ENCODE peak calls at places on chromosome 10, in five cellular contexts. One of them, this sample, is unnamed.

GRCh38 chr10:103067951-103068350 is 125.1 kb downstream of the NT5C2 start:
- DNase-seq in neural crest cell: no peak
- DNase-seq in astrocyte of the spinal cord: no peak
- DNase-seq in RWPE1: no peak
- DNase-seq in AG10803: peak
- DNase-seq in this sample: no peak

GRCh38 chr10:75508239-75508813 is 76.9 kb downstream of the LRMDA start:
- DNase-seq in neural crest cell: no peak
- DNase-seq in astrocyte of the spinal cord: peak
- DNase-seq in RWPE1: peak
- DNase-seq in AG10803: peak
- DNase-seq in this sample: peak

GRCh38 chr10:88404133-88404532 is 179.0 kb downstream of the RNLS start:
- DNase-seq in neural crest cell: no peak
- DNase-seq in astrocyte of the spinal cord: no peak
- DNase-seq in RWPE1: no peak
- DNase-seq in AG10803: no peak
- DNase-seq in this sample: no peak

GRCh38 chr10:102643346-102644065 is 773 bp upstream of the TRIM8 start:
- DNase-seq in neural crest cell: peak
- DNase-seq in astrocyte of the spinal cord: peak
- DNase-seq in RWPE1: peak
- DNase-seq in AG10803: peak
- DNase-seq in this sample: no peak

GRCh38 chr10:18918545-18918944 is 130.1 kb upstream of the MALRD1 start:
- DNase-seq in neural crest cell: no peak
- DNase-seq in astrocyte of the spinal cord: peak
- DNase-seq in RWPE1: peak
- DNase-seq in AG10803: peak
- DNase-seq in this sample: peak

GRCh38 chr10:7577206-7577978 is 89.4 kb downstream of the ITIH5 start:
- DNase-seq in neural crest cell: no peak
- DNase-seq in astrocyte of the spinal cord: no peak
- DNase-seq in RWPE1: no peak
- DNase-seq in AG10803: peak
- DNase-seq in this sample: no peak

GRCh38 chr10:74875966-74876365 is 49.6 kb downstream of the KAT6B start:
- DNase-seq in neural crest cell: no peak
- DNase-seq in astrocyte of the spinal cord: no peak
- DNase-seq in RWPE1: no peak
- DNase-seq in AG10803: no peak
- DNase-seq in this sample: no peak

GRCh38 chr10:113960617-113961260 is 82.9 kb upstream of the ADRB1 start:
- DNase-seq in neural crest cell: no peak
- DNase-seq in astrocyte of the spinal cord: no peak
- DNase-seq in RWPE1: no peak
- DNase-seq in AG10803: no peak
- DNase-seq in this sample: no peak

GRCh38 chr10:14688606-14689005 is 86.1 kb downstream of the FAM107B start:
- DNase-seq in neural crest cell: no peak
- DNase-seq in astrocyte of the spinal cord: peak
- DNase-seq in RWPE1: no peak
- DNase-seq in AG10803: peak
- DNase-seq in this sample: no peak

GRCh38 chr10:113891476-113891875 is 37.0 kb downstream of the NHLRC2 start:
- DNase-seq in neural crest cell: no peak
- DNase-seq in astrocyte of the spinal cord: no peak
- DNase-seq in RWPE1: no peak
- DNase-seq in AG10803: peak
- DNase-seq in this sample: no peak

GRCh38 chr10:47187592-47187991 is 112.4 kb upstream of the GDF10 start:
- DNase-seq in neural crest cell: no peak
- DNase-seq in astrocyte of the spinal cord: no peak
- DNase-seq in RWPE1: no peak
- DNase-seq in AG10803: no peak
- DNase-seq in this sample: no peak

DNA sequence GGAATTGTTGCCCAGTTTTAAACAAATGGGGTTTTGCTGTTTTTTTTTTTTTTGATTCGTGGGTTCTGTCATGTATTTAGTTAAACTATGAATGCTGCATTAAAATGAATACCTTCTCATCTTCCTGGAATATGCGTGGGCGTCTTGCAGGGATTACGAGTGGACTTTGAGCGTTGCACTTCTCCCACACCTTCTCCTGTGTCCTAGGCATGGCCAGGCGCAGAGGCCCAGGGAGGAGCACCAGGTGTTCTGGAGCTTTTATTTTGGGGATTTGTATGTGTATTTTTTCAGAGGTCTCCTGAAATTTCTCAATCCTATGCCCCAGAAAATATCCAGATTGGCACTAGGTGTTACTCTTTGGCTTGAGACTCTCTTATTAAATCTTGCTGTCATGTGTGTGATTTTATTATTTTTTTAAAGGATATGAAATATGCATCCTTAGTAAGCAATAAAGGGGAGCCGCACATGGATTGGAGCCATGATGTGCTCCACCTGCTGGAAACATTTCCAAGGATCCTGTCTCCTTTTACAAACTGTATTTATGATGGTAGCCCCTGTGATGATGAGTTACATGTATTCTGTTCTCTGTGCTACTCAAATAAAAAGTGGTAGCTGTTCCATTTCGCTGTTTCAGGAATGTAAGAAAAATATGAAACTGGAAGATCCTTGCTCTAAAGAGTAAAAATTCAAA is 482.2 kb upstream of the KLF6 start:
- DNase-seq in neural crest cell: no peak
- DNase-seq in astrocyte of the spinal cord: peak
- DNase-seq in RWPE1: no peak
- DNase-seq in AG10803: no peak
- DNase-seq in this sample: no peak
- TF ChIP-seq CTCF in neural crest cell: no peak
- TF ChIP-seq CTCF in astrocyte of the spinal cord: peak
- TF ChIP-seq CTCF in RWPE1: no peak
- TF ChIP-seq CTCF in AG10803: peak
- TF ChIP-seq CTCF in this sample: peak

DNA sequence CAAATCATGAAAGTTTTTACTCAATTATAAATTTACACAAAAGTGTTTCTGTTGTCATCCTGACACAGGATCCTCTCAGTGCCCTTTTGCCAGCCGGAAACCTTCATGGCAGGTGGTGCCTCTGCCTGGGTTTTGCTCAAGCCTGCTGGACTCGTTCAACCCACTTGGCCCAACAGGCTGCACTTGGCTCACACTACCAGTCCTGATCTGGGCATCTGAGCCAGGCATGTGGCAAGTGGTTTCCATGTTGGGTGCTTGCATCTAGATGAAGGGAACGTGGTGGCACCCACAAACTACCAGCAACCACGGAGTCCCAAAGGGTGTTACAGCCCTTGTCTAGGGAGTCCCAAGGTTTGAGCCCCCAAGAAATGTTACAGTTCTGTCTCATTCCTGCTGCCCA is 162.3 kb upstream of the CSTF2T start:
- DNase-seq in neural crest cell: no peak
- DNase-seq in astrocyte of the spinal cord: no peak
- DNase-seq in RWPE1: no peak
- DNase-seq in AG10803: no peak
- DNase-seq in this sample: no peak
- TF ChIP-seq CTCF in neural crest cell: no peak
- TF ChIP-seq CTCF in astrocyte of the spinal cord: no peak
- TF ChIP-seq CTCF in RWPE1: no peak
- TF ChIP-seq CTCF in AG10803: no peak
- TF ChIP-seq CTCF in this sample: no peak

GRCh38 chr10:132370426-132371340 is 26.3 kb upstream of the PWWP2B start:
- DNase-seq in neural crest cell: no peak
- DNase-seq in astrocyte of the spinal cord: no peak
- DNase-seq in RWPE1: no peak
- DNase-seq in AG10803: no peak
- DNase-seq in this sample: no peak

GRCh38 chr10:132372516-132373095 is 24.4 kb upstream of the PWWP2B start:
- DNase-seq in neural crest cell: no peak
- DNase-seq in astrocyte of the spinal cord: no peak
- DNase-seq in RWPE1: no peak
- DNase-seq in AG10803: no peak
- DNase-seq in this sample: no peak

GRCh38 chr10:132369636-132370185 is 27.3 kb upstream of the PWWP2B start:
- DNase-seq in neural crest cell: no peak
- DNase-seq in astrocyte of the spinal cord: no peak
- DNase-seq in RWPE1: no peak
- DNase-seq in AG10803: no peak
- DNase-seq in this sample: no peak

GRCh38 chr10:132373241-132373955 is 23.6 kb upstream of the PWWP2B start:
- DNase-seq in neural crest cell: no peak
- DNase-seq in astrocyte of the spinal cord: no peak
- DNase-seq in RWPE1: no peak
- DNase-seq in AG10803: no peak
- DNase-seq in this sample: no peak

DNA sequence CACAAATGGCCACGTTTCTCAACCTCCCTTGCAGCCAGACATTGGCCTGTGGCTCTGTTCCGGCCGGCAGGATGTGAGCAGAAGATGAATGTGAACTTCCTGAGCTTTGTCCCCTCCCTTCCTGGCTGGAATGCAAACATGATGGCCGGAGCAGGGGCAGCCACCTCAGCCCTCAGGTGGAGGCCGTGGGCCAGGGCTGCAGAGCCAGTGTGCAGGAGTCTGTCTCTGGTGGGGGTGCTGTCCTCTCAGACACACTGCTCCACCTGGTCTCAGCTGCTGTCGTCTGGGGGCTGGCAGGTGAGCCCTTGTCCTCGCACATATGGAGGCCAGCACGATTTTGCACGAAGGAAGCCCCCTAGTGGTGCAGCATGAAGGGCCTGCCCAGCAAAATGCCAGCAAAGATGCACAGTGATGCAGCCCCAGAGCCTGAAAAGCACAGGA is 25.3 kb upstream of the PWWP2B start:
- DNase-seq in neural crest cell: no peak
- DNase-seq in astrocyte of the spinal cord: no peak
- DNase-seq in RWPE1: no peak
- DNase-seq in AG10803: no peak
- DNase-seq in this sample: no peak
- TF ChIP-seq CTCF in neural crest cell: peak
- TF ChIP-seq CTCF in astrocyte of the spinal cord: peak
- TF ChIP-seq CTCF in RWPE1: no peak
- TF ChIP-seq CTCF in AG10803: peak
- TF ChIP-seq CTCF in this sample: peak

GRCh38 chr10:78605800-78606350 is 462.9 kb upstream of the ZMIZ1 start:
- DNase-seq in neural crest cell: no peak
- DNase-seq in astrocyte of the spinal cord: no peak
- DNase-seq in RWPE1: peak
- DNase-seq in AG10803: no peak
- DNase-seq in this sample: no peak
- TF ChIP-seq CTCF in neural crest cell: peak
- TF ChIP-seq CTCF in astrocyte of the spinal cord: no peak
- TF ChIP-seq CTCF in RWPE1: no peak
- TF ChIP-seq CTCF in AG10803: peak
- TF ChIP-seq CTCF in this sample: no peak

GRCh38 chr10:60430017-60430416 is 40.3 kb upstream of the ANK3 start:
- DNase-seq in neural crest cell: no peak
- DNase-seq in astrocyte of the spinal cord: peak
- DNase-seq in RWPE1: peak
- DNase-seq in AG10803: peak
- DNase-seq in this sample: peak
- TF ChIP-seq CTCF in neural crest cell: no peak
- TF ChIP-seq CTCF in astrocyte of the spinal cord: no peak
- TF ChIP-seq CTCF in RWPE1: no peak
- TF ChIP-seq CTCF in AG10803: no peak
- TF ChIP-seq CTCF in this sample: no peak

GRCh38 chr10:127492607-127493250 is 56.4 kb upstream of the NPS start:
- DNase-seq in neural crest cell: no peak
- DNase-seq in astrocyte of the spinal cord: no peak
- DNase-seq in RWPE1: no peak
- DNase-seq in AG10803: no peak
- DNase-seq in this sample: no peak
- TF ChIP-seq CTCF in neural crest cell: peak
- TF ChIP-seq CTCF in astrocyte of the spinal cord: peak
- TF ChIP-seq CTCF in RWPE1: no peak
- TF ChIP-seq CTCF in AG10803: peak
- TF ChIP-seq CTCF in this sample: no peak

GRCh38 chr10:130333185-130333584 is 197.0 kb downstream of the GLRX3 start:
- DNase-seq in neural crest cell: no peak
- DNase-seq in astrocyte of the spinal cord: no peak
- DNase-seq in RWPE1: no peak
- DNase-seq in AG10803: no peak
- DNase-seq in this sample: no peak
- TF ChIP-seq CTCF in neural crest cell: no peak
- TF ChIP-seq CTCF in astrocyte of the spinal cord: no peak
- TF ChIP-seq CTCF in RWPE1: no peak
- TF ChIP-seq CTCF in AG10803: no peak
- TF ChIP-seq CTCF in this sample: no peak

GRCh38 chr10:124530816-124531215 is 69.2 kb downstream of the LHPP start:
- DNase-seq in neural crest cell: no peak
- DNase-seq in astrocyte of the spinal cord: no peak
- DNase-seq in RWPE1: no peak
- DNase-seq in AG10803: no peak
- DNase-seq in this sample: no peak

GRCh38 chr10:124530215-124530665 is 68.6 kb downstream of the LHPP start:
- DNase-seq in neural crest cell: peak
- DNase-seq in astrocyte of the spinal cord: peak
- DNase-seq in RWPE1: peak
- DNase-seq in AG10803: peak
- DNase-seq in this sample: peak

GRCh38 chr10:124533266-124533665 is 71.6 kb downstream of the LHPP start:
- DNase-seq in neural crest cell: no peak
- DNase-seq in astrocyte of the spinal cord: no peak
- DNase-seq in RWPE1: no peak
- DNase-seq in AG10803: no peak
- DNase-seq in this sample: no peak

GRCh38 chr10:124532788-124533187 is 71.2 kb downstream of the LHPP start:
- DNase-seq in neural crest cell: no peak
- DNase-seq in astrocyte of the spinal cord: no peak
- DNase-seq in RWPE1: no peak
- DNase-seq in AG10803: no peak
- DNase-seq in this sample: no peak

GRCh38 chr10:124532106-124532641 is 70.6 kb downstream of the LHPP start:
- DNase-seq in neural crest cell: no peak
- DNase-seq in astrocyte of the spinal cord: no peak
- DNase-seq in RWPE1: peak
- DNase-seq in AG10803: no peak
- DNase-seq in this sample: no peak
- TF ChIP-seq CTCF in neural crest cell: peak
- TF ChIP-seq CTCF in astrocyte of the spinal cord: peak
- TF ChIP-seq CTCF in RWPE1: peak
- TF ChIP-seq CTCF in AG10803: no peak
- TF ChIP-seq CTCF in this sample: peak

DNA sequence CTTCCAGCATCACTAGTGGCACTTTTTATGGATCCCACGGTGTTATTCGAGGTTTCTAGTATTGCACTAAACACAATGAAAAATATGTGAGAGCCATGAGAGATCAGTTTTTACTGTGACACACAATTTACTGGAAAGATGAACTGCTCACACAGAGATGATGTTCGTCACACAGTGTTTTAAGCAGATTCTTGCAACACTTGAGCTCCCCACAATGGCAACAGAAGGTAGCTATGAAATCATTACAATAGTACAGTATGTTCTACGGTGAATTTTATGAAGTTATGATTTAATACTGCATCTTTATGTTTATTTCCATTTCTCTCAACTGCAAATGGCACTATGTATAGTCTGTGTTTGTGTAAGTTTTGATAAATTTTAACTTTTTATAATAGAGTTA is 27.4 kb upstream of the ENTPD1 start:
- DNase-seq in neural crest cell: no peak
- DNase-seq in astrocyte of the spinal cord: peak
- DNase-seq in RWPE1: no peak
- DNase-seq in AG10803: no peak
- DNase-seq in this sample: no peak
- TF ChIP-seq CTCF in neural crest cell: no peak
- TF ChIP-seq CTCF in astrocyte of the spinal cord: no peak
- TF ChIP-seq CTCF in RWPE1: no peak
- TF ChIP-seq CTCF in AG10803: no peak
- TF ChIP-seq CTCF in this sample: no peak